ENCODE peak calls at places on chromosome 19, in six cellular contexts. H is posterior cingulate gyrus, B is endothelial cell of umbilical vein, Y is T-helper 17 cell, F is HTR-8/SVneo, D is mesenteric fat pad. A is an unnamed sample.

GRCh38 chr19:11355160-11356073 is at the start of gene PLPPR2:
- DNase-seq in H (peak; percentile 81), B (peak; percentile 94), Y (peak; percentile 79), F (peak; percentile 83), D (peak; percentile 98), A (peak; percentile 92)

GRCh38 chr19:18118420-18119242 is 21.1 kb downstream of the MAST3 start:
- DNase-seq in H (no peak), B (no peak), Y (no peak), F (no peak), D (no peak), A (no peak)

GRCh38 chr19:6273701-6274601 is 5.8 kb downstream of the MLLT1 start:
- DNase-seq in H (peak; percentile 53), B (peak; percentile 83), Y (no peak), F (peak; percentile 94), D (peak; percentile 93), A (peak; percentile 80)

GRCh38 chr19:306151-306900 is 15.1 kb upstream of the PLPP2 start:
- DNase-seq in H (no peak), B (no peak), Y (no peak), F (no peak), D (no peak), A (no peak)

GRCh38 chr19:48683349-48683748 is 10.5 kb upstream of the NTN5 start:
- DNase-seq in H (peak; percentile 45), B (peak; percentile 73), Y (no peak), F (no peak), D (no peak), A (no peak)

GRCh38 chr19:33500586-33500985 is 21.0 kb downstream of the PEPD start:
- DNase-seq in H (no peak), B (no peak), Y (no peak), F (no peak), D (no peak), A (no peak)

GRCh38 chr19:33098023-33098652 is 17.2 kb downstream of the GPATCH1 start:
- DNase-seq in H (no peak), B (no peak), Y (no peak), F (no peak), D (no peak), A (no peak)

GRCh38 chr19:37551123-37551993 is 43.2 kb downstream of the ZNF571 start:
- DNase-seq in H (no peak), B (peak; percentile 57), Y (peak; percentile 47), F (peak; percentile 14), D (no peak), A (peak; percentile 76)

GRCh38 chr19:18290250-18291018 is 9.0 kb upstream of the JUND start:
- DNase-seq in H (no peak), B (no peak), Y (peak; percentile 83), F (no peak), D (no peak), A (peak; percentile 79)

GRCh38 chr19:18393836-18394235 is 3.6 kb downstream of the LRRC25 start:
- DNase-seq in H (no peak), B (no peak), Y (no peak), F (no peak), D (no peak), A (no peak)

GRCh38 chr19:40799558-40800338 is 757 bp downstream of the EGLN2 start:
- DNase-seq in H (no peak), B (peak; percentile 64), Y (no peak), F (peak; percentile 24), D (no peak), A (no peak)

GRCh38 chr19:16154557-16154956 is 11.1 kb downstream of the HSH2D start:
- DNase-seq in H (no peak), B (no peak), Y (no peak), F (no peak), D (no peak), A (no peak)

GRCh38 chr19:45972081-45972943 is 1.4 kb downstream of the NOVA2 start:
- DNase-seq in H (no peak), B (no peak), Y (no peak), F (no peak), D (no peak), A (peak; percentile 10)

GRCh38 chr19:46069841-46070341 is 29.1 kb upstream of the IGFL4 start:
- DNase-seq in H (no peak), B (peak; percentile 89), Y (no peak), F (no peak), D (no peak), A (no peak)

GRCh38 chr19:38917921-38918491 is 6.0 kb upstream of the CCER2 start:
- DNase-seq in H (no peak), B (no peak), Y (no peak), F (peak; percentile 25), D (no peak), A (peak; percentile 7)

GRCh38 chr19:42330521-42330835 is 5.0 kb downstream of the MEGF8 start:
- DNase-seq in H (no peak), B (no peak), Y (no peak), F (no peak), D (no peak), A (no peak)

GRCh38 chr19:45195764-45196163 is 17.2 kb downstream of the BLOC1S3 start:
- DNase-seq in H (no peak), B (peak; percentile 42), Y (no peak), F (no peak), D (no peak), A (no peak)

GRCh38 chr19:3608750-3609322 is 2.2 kb upstream of the TBXA2R start:
- DNase-seq in H (no peak), B (peak; percentile 12), Y (no peak), F (no peak), D (no peak), A (no peak)

GRCh38 chr19:51296331-51297093 is 14.9 kb upstream of the IGLON5 start:
- DNase-seq in H (no peak), B (no peak), Y (no peak), F (no peak), D (peak; percentile 72), A (peak; percentile 14)

GRCh38 chr19:33256266-33256665 is 30.6 kb upstream of the SLC7A10 start:
- DNase-seq in H (no peak), B (no peak), Y (no peak), F (no peak), D (no peak), A (no peak)

GRCh38 chr19:24052811-24053210 is 34.2 kb upstream of the ZNF254 start:
- DNase-seq in H (no peak), B (no peak), Y (no peak), F (no peak), D (no peak), A (no peak)

A was measured in HL-60.